ENCODE peak calls at places on chromosomes 13 and 19, in five cellular contexts. H, U, F, Z and E are unnamed samples.

GRCh38 chr13:82747948-82748347 is 1134.3 kb downstream of the SLITRK1 start:
- DNase-seq in H (no peak), U (no peak), F (no peak), Z (no peak), E (no peak)

GRCh38 chr13:103250071-103250470 is 183.9 kb upstream of the SLC10A2 start:
- DNase-seq in H (no peak), U (no peak), F (no peak), Z (no peak), E (no peak)

GRCh38 chr19:49653466-49653806 is 11.4 kb downstream of the SCAF1 start:
- DNase-seq in H (no peak), U (no peak), F (no peak), Z (no peak), E (no peak)

GRCh38 chr19:40337594-40337993 is 10.6 kb downstream of the C19orf47 start:
- DNase-seq in H (no peak), U (no peak), F (no peak), Z (no peak), E (no peak)

GRCh38 chr19:42468273-42468796 is 25.6 kb upstream of the CXCL17 start:
- DNase-seq in H (no peak), U (peak; percentile 58), F (peak; percentile 65), Z (peak; percentile 65), E (no peak)

GRCh38 chr19:45526143-45526542 is 18.9 kb downstream of the VASP start:
- DNase-seq in H (peak; percentile 68), U (peak; percentile 70), F (no peak), Z (peak; percentile 26), E (no peak)

GRCh38 chr19:46076951-46077814 is 36.4 kb upstream of the IGFL4 start:
- DNase-seq in H (peak; percentile 55), U (peak; percentile 69), F (peak; percentile 64), Z (peak; percentile 56), E (no peak)

GRCh38 chr13:110271313-110271712 is 35.6 kb downstream of the COL4A1 start:
- DNase-seq in H (no peak), U (no peak), F (no peak), Z (no peak), E (no peak)

GRCh38 chr13:33347866-33348265 is 62.3 kb upstream of the STARD13 start:
- DNase-seq in H (no peak), U (no peak), F (no peak), Z (no peak), E (no peak)

GRCh38 chr19:36100476-36100875 is 10.5 kb upstream of the OVOL3 start:
- DNase-seq in H (no peak), U (no peak), F (no peak), Z (no peak), E (no peak)

GRCh38 chr19:6480843-6481415 is 658 bp downstream of the DENND1C start:
- DNase-seq in H (no peak), U (no peak), F (no peak), Z (no peak), E (no peak)

GRCh38 chr13:62799931-62800436 is 1384.3 kb upstream of the PCDH20 start:
- DNase-seq in H (no peak), U (no peak), F (no peak), Z (no peak), E (no peak)

GRCh38 chr13:79837741-79838450 is 356.9 kb downstream of the NDFIP2 start:
- DNase-seq in H (no peak), U (no peak), F (no peak), Z (peak; percentile 66), E (no peak)